ENCODE peak calls at places on chromosomes 3 and 15, in seven cellular contexts. T is prostate gland; K is transverse colon; Q is H9; J is BE2C; O is foreskin keratinocyte; A is CD8-positive, alpha-beta memory T cell. G is an unnamed sample.

GRCh38 chr3:196502775-196503181 is 790 bp downstream of the RNF168 start:
- DNase-seq in T (peak; percentile 31), K (peak; percentile 57), Q (no peak), J (peak; percentile 45), O (peak; percentile 82), A (peak; percentile 69), G (no peak)

GRCh38 chr3:185992801-185993467 is 55.1 kb upstream of the TRA2B start:
- DNase-seq in T (no peak), K (no peak), Q (no peak), J (no peak), O (no peak), A (no peak), G (no peak)

GRCh38 chr15:61335998-61336648 is 107.0 kb upstream of the RORA start:
- DNase-seq in T (no peak), K (no peak), Q (no peak), J (no peak), O (no peak), A (no peak), G (no peak)

GRCh38 chr3:150970665-150971327 is 1.7 kb downstream of the CLRN1 start:
- DNase-seq in T (no peak), K (no peak), Q (no peak), J (no peak), O (peak; percentile 65), A (no peak), G (no peak)

GRCh38 chr3:50574280-50574831 is 5.0 kb downstream of the HEMK1 start:
- DNase-seq in T (no peak), K (no peak), Q (no peak), J (no peak), O (no peak), A (peak; percentile 22), G (no peak)

GRCh38 chr15:35669457-35670045 is 123.6 kb upstream of the DPH6 start:
- DNase-seq in T (no peak), K (no peak), Q (no peak), J (no peak), O (peak; percentile 83), A (no peak), G (no peak)

GRCh38 chr3:184688251-184688851 is 23.5 kb downstream of the MAGEF1 start:
- DNase-seq in T (no peak), K (no peak), Q (no peak), J (no peak), O (peak; percentile 47), A (no peak), G (no peak)

GRCh38 chr3:131912255-131912654 is 122.6 kb downstream of the CPNE4 start:
- DNase-seq in T (no peak), K (no peak), Q (no peak), J (no peak), O (no peak), A (no peak), G (no peak)

GRCh38 chr3:183393625-183394024 is 34.8 kb downstream of the MCF2L2 start:
- DNase-seq in T (no peak), K (no peak), Q (no peak), J (peak; percentile 93), O (no peak), A (no peak), G (no peak)

GRCh38 chr3:25581335-25581734 is 83.4 kb downstream of the TOP2B start:
- DNase-seq in T (no peak), K (no peak), Q (no peak), J (no peak), O (no peak), A (no peak), G (peak; percentile 55)

GRCh38 chr3:139353920-139354556 is 10.2 kb downstream of the MRPS22 start:
- DNase-seq in T (no peak), K (no peak), Q (no peak), J (peak; percentile 56), O (peak; percentile 57), A (no peak), G (no peak)

GRCh38 chr3:178532414-178532813 is 3.8 kb upstream of the KCNMB2 start:
- DNase-seq in T (no peak), K (no peak), Q (no peak), J (no peak), O (peak; percentile 42), A (no peak), G (no peak)

GRCh38 chr3:30904986-30905385 is 10.5 kb upstream of the GADL1 start:
- DNase-seq in T (no peak), K (no peak), Q (no peak), J (no peak), O (no peak), A (no peak), G (no peak)

GRCh38 chr3:48268936-48269551 is 28.1 kb downstream of the ZNF589 start:
- DNase-seq in T (peak; percentile 37), K (peak; percentile 47), Q (no peak), J (no peak), O (peak; percentile 59), A (no peak), G (no peak)

GRCh38 chr15:100205549-100206295 is 136.1 kb downstream of the ADAMTS17 start:
- DNase-seq in T (no peak), K (peak; percentile 33), Q (no peak), J (no peak), O (no peak), A (no peak), G (no peak)

GRCh38 chr3:40780341-40780800 is 255.6 kb downstream of the ZNF621 start:
- DNase-seq in T (peak; percentile 83), K (peak; percentile 23), Q (peak; percentile 42), J (no peak), O (peak; percentile 28), A (no peak), G (peak; percentile 93)

GRCh38 chr15:83132861-83133523 is 25.5 kb downstream of the TM6SF1 start:
- DNase-seq in T (no peak), K (no peak), Q (no peak), J (no peak), O (no peak), A (no peak), G (no peak)
- H3K4me1 ChIP-seq in T (no peaks in the 10 kb centered on the region), K (no peaks in the 10 kb centered on the region), Q (no peaks in the 10 kb centered on the region), J (peaks cover 2% of the 10 kb centered on the region), O (no peaks in the 10 kb centered on the region), A (no peaks in the 10 kb centered on the region), G (no peaks in the 10 kb centered on the region)

DNA sequence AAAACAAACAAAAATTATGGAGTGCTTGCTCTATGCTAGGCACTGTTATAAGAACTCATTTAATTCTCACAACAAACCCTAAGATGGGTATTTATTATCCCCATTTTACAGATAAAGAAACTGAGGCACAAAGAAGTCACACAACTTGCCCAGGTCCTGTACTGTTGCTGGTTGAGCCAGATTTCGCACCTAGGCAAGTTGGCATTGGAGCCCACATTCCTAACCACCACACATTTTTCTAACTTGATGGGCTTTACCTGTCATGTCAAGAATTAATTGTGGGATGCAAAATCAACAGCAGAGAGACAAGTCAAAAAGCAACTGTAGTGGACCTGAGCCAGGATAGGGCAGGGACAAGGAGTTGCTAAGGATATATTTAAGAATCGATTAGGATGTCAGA is 47.9 kb upstream of the VILL start:
- DNase-seq in T (no peak), K (no peak), Q (no peak), J (no peak), O (no peak), A (no peak), G (peak; percentile 70)
- H3K4me1 ChIP-seq in T (peaks cover 10% of the 10 kb centered on the region), K (peaks cover 39% of the 10 kb centered on the region), Q (peaks cover 3% of the 10 kb centered on the region), J (peaks cover 9% of the 10 kb centered on the region), O (peaks cover 46% of the 10 kb centered on the region), A (no peaks in the 10 kb centered on the region), G (peaks cover 75% of the 10 kb centered on the region)

DNA sequence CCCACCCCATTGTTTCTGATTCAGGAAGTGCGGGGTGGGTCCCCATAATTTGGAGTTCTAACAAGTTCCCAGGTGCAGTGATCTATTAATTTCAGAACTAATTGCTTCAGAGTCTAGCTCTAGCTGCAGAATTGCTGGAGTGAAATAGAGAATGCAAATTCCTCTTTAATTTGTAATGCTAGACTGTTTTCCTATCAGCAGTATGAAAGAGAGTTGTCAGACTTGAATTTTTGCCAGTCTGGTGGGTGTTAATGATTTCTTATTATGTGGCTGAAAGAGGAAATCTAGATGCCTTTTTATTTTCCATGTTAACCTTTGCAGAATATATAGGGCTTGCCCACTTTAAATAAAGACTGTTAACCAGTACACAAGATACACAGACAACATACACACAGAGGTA is 23.7 kb downstream of the APH1B start:
- DNase-seq in T (no peak), K (no peak), Q (no peak), J (no peak), O (no peak), A (no peak), G (no peak)
- H3K4me1 ChIP-seq in T (no peaks in the 10 kb centered on the region), K (no peaks in the 10 kb centered on the region), Q (no peaks in the 10 kb centered on the region), J (no peaks in the 10 kb centered on the region), O (no peaks in the 10 kb centered on the region), A (no peaks in the 10 kb centered on the region), G (no peaks in the 10 kb centered on the region)

GRCh38 chr3:57164606-57165573 is at the start of gene IL17RD:
- DNase-seq in T (peak; percentile 63), K (peak; percentile 79), Q (peak; percentile 88), J (peak; percentile 84), O (peak; percentile 14), A (peak; percentile 6), G (no peak)
- H3K4me1 ChIP-seq in T (peaks cover 9% of the 10 kb centered on the region), K (peaks cover 11% of the 10 kb centered on the region), Q (peaks cover 27% of the 10 kb centered on the region), J (no peaks in the 10 kb centered on the region), O (peaks cover 4% of the 10 kb centered on the region), A (peaks cover 6% of the 10 kb centered on the region), G (peaks cover 60% of the 10 kb centered on the region)